ENCODE peak calls at places on chromosomes 1 and 21, in seven cellular contexts. One of them, this sample, is unnamed.

GRCh38 chr1:196070940-196071339 is 537.3 kb downstream of the KCNT2 start:
- DNase-seq in stomach: no peak
- DNase-seq in keratinocyte: no peak
- DNase-seq in CD8-positive, alpha-beta memory T cell: no peak
- DNase-seq in HCT116: no peak
- DNase-seq in right cardiac atrium: no peak
- DNase-seq in ovary: no peak
- DNase-seq in this sample: no peak

GRCh38 chr21:42518216-42518615 is 4.6 kb downstream of the SLC37A1 start:
- DNase-seq in HCT116: peak
- DNase-seq in ovary: no peak
- DNase-seq in keratinocyte: no peak
- DNase-seq in CD8-positive, alpha-beta memory T cell: no peak
- DNase-seq in right cardiac atrium: no peak
- DNase-seq in stomach: no peak
- DNase-seq in this sample: peak

GRCh38 chr1:84208935-84209334 is 64.9 kb downstream of the PRKACB start:
- DNase-seq in stomach: no peak
- DNase-seq in keratinocyte: no peak
- DNase-seq in right cardiac atrium: no peak
- DNase-seq in HCT116: no peak
- DNase-seq in CD8-positive, alpha-beta memory T cell: no peak
- DNase-seq in ovary: no peak
- DNase-seq in this sample: no peak

GRCh38 chr1:154749078-154749760 is 120.9 kb downstream of the KCNN3 start:
- DNase-seq in CD8-positive, alpha-beta memory T cell: no peak
- DNase-seq in HCT116: peak
- DNase-seq in ovary: no peak
- DNase-seq in right cardiac atrium: no peak
- DNase-seq in stomach: no peak
- DNase-seq in keratinocyte: peak
- DNase-seq in this sample: peak

GRCh38 chr1:240843798-240844197 is 231.8 kb upstream of the GREM2 start:
- DNase-seq in keratinocyte: no peak
- DNase-seq in right cardiac atrium: no peak
- DNase-seq in HCT116: no peak
- DNase-seq in CD8-positive, alpha-beta memory T cell: no peak
- DNase-seq in stomach: no peak
- DNase-seq in ovary: no peak
- DNase-seq in this sample: no peak

GRCh38 chr1:68120136-68120791 is 69.8 kb upstream of the DIRAS3 start:
- DNase-seq in stomach: peak
- DNase-seq in CD8-positive, alpha-beta memory T cell: no peak
- DNase-seq in right cardiac atrium: no peak
- DNase-seq in keratinocyte: no peak
- DNase-seq in ovary: peak
- DNase-seq in HCT116: peak
- DNase-seq in this sample: peak

GRCh38 chr1:173332026-173332425 is 124.9 kb upstream of the TNFSF4 start:
- DNase-seq in stomach: no peak
- DNase-seq in ovary: no peak
- DNase-seq in HCT116: no peak
- DNase-seq in right cardiac atrium: peak
- DNase-seq in keratinocyte: no peak
- DNase-seq in CD8-positive, alpha-beta memory T cell: no peak
- DNase-seq in this sample: no peak

GRCh38 chr1:14666376-14666775 is 67.9 kb downstream of the KAZN start:
- DNase-seq in keratinocyte: peak
- DNase-seq in HCT116: no peak
- DNase-seq in right cardiac atrium: no peak
- DNase-seq in stomach: no peak
- DNase-seq in CD8-positive, alpha-beta memory T cell: no peak
- DNase-seq in ovary: no peak
- DNase-seq in this sample: no peak

GRCh38 chr1:47223174-47223920 is 8.7 kb downstream of the TAL1 start:
- DNase-seq in ovary: no peak
- DNase-seq in HCT116: no peak
- DNase-seq in CD8-positive, alpha-beta memory T cell: no peak
- DNase-seq in stomach: no peak
- DNase-seq in right cardiac atrium: no peak
- DNase-seq in keratinocyte: no peak
- DNase-seq in this sample: no peak

GRCh38 chr1:97252925-97253324 is 531.3 kb downstream of the PTBP2 start:
- DNase-seq in right cardiac atrium: no peak
- DNase-seq in stomach: no peak
- DNase-seq in keratinocyte: no peak
- DNase-seq in ovary: no peak
- DNase-seq in CD8-positive, alpha-beta memory T cell: no peak
- DNase-seq in HCT116: no peak
- DNase-seq in this sample: no peak

GRCh38 chr1:151352001-151352718 is 5.1 kb upstream of the RFX5 start:
- DNase-seq in keratinocyte: no peak
- DNase-seq in ovary: no peak
- DNase-seq in right cardiac atrium: no peak
- DNase-seq in stomach: peak
- DNase-seq in CD8-positive, alpha-beta memory T cell: no peak
- DNase-seq in HCT116: no peak
- DNase-seq in this sample: peak

GRCh38 chr1:205543351-205544305 is 39.2 kb downstream of the CDK18 start:
- DNase-seq in stomach: peak
- DNase-seq in keratinocyte: peak
- DNase-seq in right cardiac atrium: peak
- DNase-seq in ovary: peak
- DNase-seq in CD8-positive, alpha-beta memory T cell: no peak
- DNase-seq in HCT116: no peak
- DNase-seq in this sample: peak

GRCh38 chr1:111605553-111605952 is 14.0 kb upstream of the RAP1A start:
- DNase-seq in keratinocyte: no peak
- DNase-seq in ovary: no peak
- DNase-seq in HCT116: no peak
- DNase-seq in right cardiac atrium: peak
- DNase-seq in CD8-positive, alpha-beta memory T cell: no peak
- DNase-seq in stomach: no peak
- DNase-seq in this sample: peak

GRCh38 chr1:114735479-114735878 is 18.9 kb upstream of the NRAS start:
- DNase-seq in right cardiac atrium: no peak
- DNase-seq in HCT116: no peak
- DNase-seq in ovary: no peak
- DNase-seq in keratinocyte: no peak
- DNase-seq in stomach: no peak
- DNase-seq in CD8-positive, alpha-beta memory T cell: no peak
- DNase-seq in this sample: no peak
- H3K27ac ChIP-seq in right cardiac atrium: no peak
- H3K27ac ChIP-seq in HCT116: no peak
- H3K27ac ChIP-seq in ovary: no peak
- H3K27ac ChIP-seq in keratinocyte: no peak
- H3K27ac ChIP-seq in stomach: no peak
- H3K27ac ChIP-seq in CD8-positive, alpha-beta memory T cell: no peak
- H3K27ac ChIP-seq in this sample: no peak

DNA sequence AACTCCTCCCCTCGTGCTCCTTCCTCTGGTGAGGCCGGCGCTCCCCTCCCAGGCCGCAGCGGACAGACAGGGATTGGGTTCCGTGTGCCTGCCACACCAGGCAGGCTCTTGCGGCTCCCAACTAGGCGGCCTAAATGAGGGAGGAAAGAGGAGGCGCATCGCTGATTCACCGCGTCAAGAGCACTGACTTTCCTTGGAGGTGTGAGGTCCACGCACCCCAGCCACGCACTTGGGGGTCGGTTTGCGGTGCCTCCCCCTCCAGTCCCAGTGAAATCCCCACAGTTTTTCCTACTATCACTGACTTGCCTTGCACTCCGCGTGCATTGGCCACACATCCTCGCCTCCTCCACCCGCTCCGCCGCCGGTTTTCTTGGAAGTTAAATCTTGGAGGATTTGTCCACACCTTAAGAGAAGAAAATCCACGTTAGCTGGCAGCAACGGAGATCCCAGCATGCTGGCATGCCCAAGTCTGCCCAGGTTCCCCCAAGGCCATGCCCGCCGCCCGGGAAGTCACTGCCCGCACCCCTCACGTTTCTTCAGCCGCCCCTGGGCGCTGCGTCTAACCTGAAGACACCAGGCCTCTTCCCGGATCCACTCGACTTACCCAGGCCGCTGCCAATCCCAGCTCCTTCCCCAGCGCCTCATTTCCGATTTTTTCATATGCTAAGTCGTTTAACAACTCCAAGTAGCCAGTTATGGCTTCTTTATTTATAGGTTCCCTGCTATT is 1.1 kb upstream of the FOXD3 start:
- DNase-seq in right cardiac atrium: no peak
- DNase-seq in ovary: no peak
- DNase-seq in HCT116: no peak
- DNase-seq in stomach: no peak
- DNase-seq in CD8-positive, alpha-beta memory T cell: no peak
- DNase-seq in keratinocyte: no peak
- DNase-seq in this sample: no peak
- H3K4me3 ChIP-seq in right cardiac atrium: no peak
- H3K4me3 ChIP-seq in ovary: no peak
- H3K4me3 ChIP-seq in HCT116: no peak
- H3K4me3 ChIP-seq in stomach: peak
- H3K4me3 ChIP-seq in CD8-positive, alpha-beta memory T cell: no peak
- H3K4me3 ChIP-seq in keratinocyte: no peak
- H3K4me3 ChIP-seq in this sample: no peak

GRCh38 chr1:108830119-108831008 is 26.5 kb downstream of the AKNAD1 start:
- DNase-seq in ovary: no peak
- DNase-seq in CD8-positive, alpha-beta memory T cell: no peak
- DNase-seq in keratinocyte: peak
- DNase-seq in right cardiac atrium: peak
- DNase-seq in HCT116: peak
- DNase-seq in stomach: peak
- DNase-seq in this sample: peak
- H3K27ac ChIP-seq in ovary: no peak
- H3K27ac ChIP-seq in CD8-positive, alpha-beta memory T cell: no peak
- H3K27ac ChIP-seq in keratinocyte: peak
- H3K27ac ChIP-seq in right cardiac atrium: peak
- H3K27ac ChIP-seq in HCT116: peak
- H3K27ac ChIP-seq in stomach: peak
- H3K27ac ChIP-seq in this sample: peak

GRCh38 chr1:107405241-107405640 is 264.4 kb downstream of the NTNG1 start:
- DNase-seq in ovary: no peak
- DNase-seq in right cardiac atrium: no peak
- DNase-seq in CD8-positive, alpha-beta memory T cell: no peak
- DNase-seq in keratinocyte: no peak
- DNase-seq in stomach: no peak
- DNase-seq in HCT116: no peak
- DNase-seq in this sample: no peak

GRCh38 chr1:107407011-107407410 is 266.2 kb downstream of the NTNG1 start:
- DNase-seq in CD8-positive, alpha-beta memory T cell: no peak
- DNase-seq in stomach: no peak
- DNase-seq in ovary: no peak
- DNase-seq in right cardiac atrium: no peak
- DNase-seq in HCT116: no peak
- DNase-seq in keratinocyte: no peak
- DNase-seq in this sample: no peak

GRCh38 chr1:107401704-107402103 is 260.9 kb downstream of the NTNG1 start:
- DNase-seq in keratinocyte: no peak
- DNase-seq in right cardiac atrium: no peak
- DNase-seq in stomach: no peak
- DNase-seq in ovary: no peak
- DNase-seq in HCT116: no peak
- DNase-seq in CD8-positive, alpha-beta memory T cell: no peak
- DNase-seq in this sample: no peak

DNA sequence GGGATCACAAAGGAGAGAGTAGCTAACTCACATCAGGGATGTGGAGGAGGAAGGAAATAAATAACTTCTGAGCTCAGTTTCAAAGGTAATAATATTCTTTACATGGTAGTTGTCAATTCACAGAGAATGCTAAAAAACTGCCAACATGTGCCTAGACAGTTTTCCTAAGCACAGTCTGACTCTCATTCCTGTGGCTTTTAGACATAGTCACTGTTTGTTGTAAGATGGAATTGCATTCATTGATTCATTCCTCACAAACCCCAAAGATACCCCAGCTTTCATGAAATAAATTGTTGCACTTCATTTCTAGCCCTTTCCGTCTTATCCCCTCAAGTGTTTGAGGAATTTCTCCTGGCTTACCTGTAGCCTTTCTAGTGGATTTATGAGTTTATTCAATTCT is 263.9 kb downstream of the NTNG1 start:
- DNase-seq in CD8-positive, alpha-beta memory T cell: no peak
- DNase-seq in keratinocyte: no peak
- DNase-seq in stomach: no peak
- DNase-seq in ovary: no peak
- DNase-seq in HCT116: no peak
- DNase-seq in right cardiac atrium: no peak
- DNase-seq in this sample: no peak
- H3K4me3 ChIP-seq in CD8-positive, alpha-beta memory T cell: no peak
- H3K4me3 ChIP-seq in keratinocyte: no peak
- H3K4me3 ChIP-seq in stomach: no peak
- H3K4me3 ChIP-seq in ovary: no peak
- H3K4me3 ChIP-seq in HCT116: no peak
- H3K4me3 ChIP-seq in right cardiac atrium: no peak
- H3K4me3 ChIP-seq in this sample: no peak

This sample was measured in thyroid gland.